ENCODE peak calls at places on chromosomes 7 and 10, in nine cellular contexts. I is Right ventricle myocardium inferior, R is H4, P is T follicular helper cell, K is fibroblast of lung, G is NCI-H446, D is Peyer's patch, F is suprapubic skin, L is kidney tubule cell. W is an unnamed sample.

GRCh38 chr7:47088329-47089067 is 493.4 kb downstream of the TNS3 start:
- DNase-seq in G (peak), R (peak), K (peak), I (peak), D (no peak), P (no peak), L (peak), F (peak), W (peak)

GRCh38 chr7:45118292-45118691 is 6.8 kb upstream of the TBRG4 start:
- DNase-seq in L (no peak), R (no peak), K (no peak), I (no peak), F (no peak), P (no peak), D (no peak), G (no peak), W (peak)

GRCh38 chr7:84190016-84190705 is 4.4 kb downstream of the SEMA3A start:
- DNase-seq in F (no peak), P (no peak), K (peak), L (no peak), R (no peak), I (no peak), D (no peak), G (no peak), W (peak)

GRCh38 chr10:133261726-133262325 is 14.8 kb downstream of the ADAM8 start:
- DNase-seq in K (peak), L (peak), G (no peak), F (peak), D (peak), P (peak), I (peak), R (peak), W (peak)

GRCh38 chr7:149813254-149814035 is 24.7 kb upstream of the ZNF862 start:
- DNase-seq in P (no peak), R (no peak), I (no peak), K (no peak), D (no peak), G (no peak), L (no peak), F (no peak), W (no peak)

GRCh38 chr10:31929260-31929985 is 792 bp upstream of the ARHGAP12 start:
- DNase-seq in G (no peak), L (peak), F (peak), K (peak), R (peak), P (no peak), I (peak), D (peak), W (peak)

GRCh38 chr7:112079671-112080070 is 126.5 kb downstream of the DOCK4 start:
- DNase-seq in D (no peak), P (no peak), K (peak), I (no peak), F (no peak), L (no peak), G (no peak), R (no peak), W (no peak)

GRCh38 chr7:32049599-32049998 is 20.6 kb downstream of the PDE1C start:
- DNase-seq in K (no peak), I (no peak), P (no peak), D (no peak), R (no peak), F (no peak), L (no peak), G (no peak), W (no peak)

GRCh38 chr7:3461923-3462322 is 160.9 kb downstream of the SDK1 start:
- DNase-seq in R (no peak), K (no peak), P (peak), D (no peak), G (no peak), F (no peak), I (no peak), L (no peak), W (no peak)

GRCh38 chr7:96719164-96719563 is 9.5 kb upstream of the SEM1 start:
- DNase-seq in I (no peak), R (no peak), P (no peak), G (no peak), F (no peak), K (no peak), L (no peak), D (no peak), W (no peak)

GRCh38 chr10:6346621-6347020 is 143.9 kb downstream of the PFKFB3 start:
- DNase-seq in I (no peak), R (no peak), K (peak), D (no peak), P (no peak), G (no peak), F (no peak), L (peak), W (no peak)

GRCh38 chr10:61835069-61835908 is 66.2 kb upstream of the ARID5B start:
- DNase-seq in P (no peak), K (peak), R (peak), L (peak), G (peak), D (no peak), I (no peak), F (no peak), W (peak)

GRCh38 chr7:119270045-119270464 is 1002.9 kb upstream of the KCND2 start:
- DNase-seq in R (peak), L (peak), G (peak), K (peak), F (peak), I (peak), P (no peak), D (peak), W (peak)

GRCh38 chr10:36888925-36889573 is 236.3 kb upstream of the ANKRD30A start:
- DNase-seq in G (no peak), P (peak), I (no peak), L (peak), F (no peak), D (no peak), R (peak), K (no peak), W (peak)

GRCh38 chr10:96642973-96643372 is 56.2 kb upstream of the TM9SF3 start:
- DNase-seq in F (peak), G (no peak), L (peak), P (no peak), R (no peak), D (peak), I (peak), K (peak), W (peak)

GRCh38 chr10:62560207-62560819 is 186.1 kb downstream of the ZNF365 start:
- DNase-seq in D (no peak), K (peak), I (no peak), F (peak), P (no peak), G (no peak), R (no peak), L (no peak), W (no peak)

GRCh38 chr7:39595102-39595620 is 28.2 kb upstream of the RALA start:
- DNase-seq in R (peak), L (no peak), G (peak), K (peak), P (no peak), D (no peak), F (no peak), I (no peak), W (no peak)

GRCh38 chr10:34081347-34081743 is 733.8 kb downstream of the PARD3 start:
- DNase-seq in I (no peak), G (no peak), R (no peak), F (no peak), L (no peak), K (no peak), D (no peak), P (no peak), W (no peak)

W was measured in SW480.